ENCODE peak calls at places on chromosome 13, in five cellular contexts. I, T, N, B and A are unnamed samples.

GRCh38 chr13:43730642-43731041 is 56.1 kb downstream of the ENOX1 start:
- DNase-seq in I (no peak), T (no peak), N (no peak), B (no peak), A (peak; percentile 80)

GRCh38 chr13:99041788-99042187 is 63.9 kb upstream of the DOCK9 start:
- DNase-seq in I (no peak), T (no peak), B (no peak), N (peak; percentile 76), A (no peak)

GRCh38 chr13:45601680-45602079 is 13.9 kb downstream of the ERICH6B start:
- DNase-seq in N (no peak), B (no peak), T (no peak), I (no peak), A (no peak)

GRCh38 chr13:39637890-39638289 is 17.6 kb upstream of the COG6 start:
- DNase-seq in B (no peak), T (no peak), N (no peak), I (no peak), A (no peak)

GRCh38 chr13:31236211-31236786 is 36.5 kb downstream of the B3GLCT start:
- DNase-seq in N (no peak), I (no peak), T (peak; percentile 14), B (peak; percentile 52), A (peak; percentile 54)

GRCh38 chr13:101627556-101627943 is 175.1 kb downstream of the ITGBL1 start:
- DNase-seq in B (no peak), I (no peak), N (no peak), T (no peak), A (peak; percentile 18)

GRCh38 chr13:79229761-79230160 is 176.3 kb downstream of the RBM26 start:
- DNase-seq in T (no peak), I (no peak), N (no peak), B (no peak), A (no peak)

GRCh38 chr13:95644611-95645052 is at the start of gene DZIP1:
- DNase-seq in B (peak; percentile 90), I (peak; percentile 52), N (no peak), T (peak; percentile 11), A (peak; percentile 83)

GRCh38 chr13:91181892-91182291 is 165.6 kb upstream of the MIR17HG start:
- DNase-seq in N (no peak), I (no peak), T (no peak), B (no peak), A (no peak)

GRCh38 chr13:52348983-52349780 is 56.8 kb downstream of the THSD1 start:
- DNase-seq in I (peak; percentile 6), N (no peak), B (no peak), T (no peak), A (peak; percentile 85)

GRCh38 chr13:110758195-110758594 is 44.7 kb downstream of the ING1 start:
- DNase-seq in B (no peak), T (no peak), N (no peak), I (no peak), A (peak; percentile 72)

GRCh38 chr13:97275265-97275664 is 53.1 kb downstream of the MBNL2 start:
- DNase-seq in I (no peak), N (no peak), B (no peak), T (no peak), A (peak; percentile 92)

GRCh38 chr13:70170689-70171088 is 62.4 kb upstream of the KLHL1 start:
- DNase-seq in N (no peak), B (no peak), I (no peak), T (no peak), A (no peak)

GRCh38 chr13:106919638-106920037 is 351.7 kb upstream of the ARGLU1 start:
- DNase-seq in B (no peak), I (no peak), T (no peak), N (no peak), A (no peak)

GRCh38 chr13:95833713-95834112 is 156.8 kb downstream of the DNAJC3 start:
- DNase-seq in B (no peak), T (no peak), I (no peak), N (no peak), A (peak; percentile 11)

GRCh38 chr13:42985312-42986175 is 6.5 kb downstream of the EPSTI1 start:
- DNase-seq in I (no peak), T (no peak), N (no peak), B (peak; percentile 53), A (no peak)

GRCh38 chr13:95030948-95031347 is 270.3 kb downstream of the ABCC4 start:
- DNase-seq in N (no peak), T (no peak), B (no peak), I (no peak), A (no peak)

DNA sequence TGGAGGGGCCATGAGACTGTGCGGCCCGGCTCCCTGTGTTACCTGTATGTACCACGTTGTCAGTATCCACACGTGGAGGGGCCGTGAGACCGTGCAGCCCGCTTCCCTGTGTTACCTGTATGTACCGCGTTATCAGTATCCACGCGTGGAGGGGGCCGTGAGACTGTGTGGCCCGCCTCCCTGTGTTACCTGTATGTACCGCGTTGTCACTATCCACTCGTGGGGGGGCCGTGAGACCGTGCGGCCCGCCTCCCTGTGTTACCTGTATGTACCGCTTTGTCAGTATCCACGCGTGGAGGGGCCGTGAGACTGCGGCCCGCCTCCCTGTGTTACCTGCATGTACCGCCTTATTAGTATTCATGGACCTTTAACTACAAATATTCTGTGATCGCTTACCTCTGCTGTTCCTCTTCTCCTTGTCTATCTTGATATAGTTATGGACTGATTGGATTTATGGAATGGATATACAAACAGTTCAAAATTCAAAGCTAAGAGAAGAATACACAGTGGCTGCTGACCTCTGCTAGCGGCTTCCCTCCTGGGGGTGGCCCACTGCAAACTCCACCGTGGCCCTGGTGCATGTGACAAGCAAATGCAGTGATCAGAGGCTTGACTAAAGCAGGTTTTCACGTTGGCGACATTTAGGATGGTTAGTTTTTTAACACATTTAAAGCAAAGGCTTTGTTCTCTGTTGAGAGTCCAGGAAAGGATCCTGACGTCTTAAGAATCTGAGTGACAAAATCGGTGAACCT is 38.7 kb downstream of the ATP11A start:
- DNase-seq in T (no peak), B (no peak), N (no peak), I (no peak), A (no peak)
- TF ChIP-seq RCOR1 in T (no peak), B (no peak), N (no peak), I (no peak), A (no peak)

GRCh38 chr13:103161476-103161875 is 95.3 kb upstream of the SLC10A2 start:
- DNase-seq in B (no peak), T (no peak), N (no peak), I (no peak), A (no peak)
- H3K27ac ChIP-seq in B (no peak overlapping the region), T (no peak overlapping the region), N (no peak overlapping the region), I (no peak overlapping the region), A (no peak overlapping the region)

DNA sequence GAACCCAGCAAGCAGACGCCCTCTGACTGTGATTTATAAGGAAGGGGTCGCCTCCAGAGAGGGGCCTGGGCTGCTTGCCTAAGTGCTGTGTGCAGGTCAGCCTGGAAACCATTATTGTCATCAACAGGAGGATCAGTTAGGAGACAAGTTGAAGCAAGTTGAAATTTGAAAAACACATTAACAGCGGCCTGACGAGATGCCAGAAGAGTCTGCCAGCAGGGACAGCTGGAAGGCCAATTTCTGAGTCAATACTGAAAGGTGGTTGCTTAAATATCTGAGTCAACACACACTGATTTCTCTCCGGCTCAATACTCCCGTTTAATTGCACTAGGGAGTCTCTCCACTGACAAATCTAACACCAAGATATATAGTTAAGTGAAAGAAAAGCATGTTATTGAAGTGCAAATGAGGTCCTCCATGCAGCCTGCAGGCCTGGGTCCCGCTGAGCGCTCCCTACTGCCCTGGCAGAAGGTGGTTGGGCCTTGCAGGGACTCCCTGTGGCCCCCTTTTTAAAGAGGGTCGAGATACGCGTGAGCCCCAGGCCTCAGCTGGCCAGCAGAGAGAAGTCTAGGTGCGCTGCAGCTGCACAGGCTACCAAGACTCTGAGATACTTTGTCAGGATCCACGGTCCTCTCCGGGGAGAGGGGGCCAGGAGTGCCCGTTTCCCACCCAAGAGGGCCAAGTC is 91.1 kb downstream of the RNASEH2B start:
- DNase-seq in I (no peak), B (no peak), N (no peak), T (no peak), A (peak; percentile 42)
- TF ChIP-seq RCOR1 in I (no peak), B (no peak), N (no peak), T (no peak), A (no peak)

DNA sequence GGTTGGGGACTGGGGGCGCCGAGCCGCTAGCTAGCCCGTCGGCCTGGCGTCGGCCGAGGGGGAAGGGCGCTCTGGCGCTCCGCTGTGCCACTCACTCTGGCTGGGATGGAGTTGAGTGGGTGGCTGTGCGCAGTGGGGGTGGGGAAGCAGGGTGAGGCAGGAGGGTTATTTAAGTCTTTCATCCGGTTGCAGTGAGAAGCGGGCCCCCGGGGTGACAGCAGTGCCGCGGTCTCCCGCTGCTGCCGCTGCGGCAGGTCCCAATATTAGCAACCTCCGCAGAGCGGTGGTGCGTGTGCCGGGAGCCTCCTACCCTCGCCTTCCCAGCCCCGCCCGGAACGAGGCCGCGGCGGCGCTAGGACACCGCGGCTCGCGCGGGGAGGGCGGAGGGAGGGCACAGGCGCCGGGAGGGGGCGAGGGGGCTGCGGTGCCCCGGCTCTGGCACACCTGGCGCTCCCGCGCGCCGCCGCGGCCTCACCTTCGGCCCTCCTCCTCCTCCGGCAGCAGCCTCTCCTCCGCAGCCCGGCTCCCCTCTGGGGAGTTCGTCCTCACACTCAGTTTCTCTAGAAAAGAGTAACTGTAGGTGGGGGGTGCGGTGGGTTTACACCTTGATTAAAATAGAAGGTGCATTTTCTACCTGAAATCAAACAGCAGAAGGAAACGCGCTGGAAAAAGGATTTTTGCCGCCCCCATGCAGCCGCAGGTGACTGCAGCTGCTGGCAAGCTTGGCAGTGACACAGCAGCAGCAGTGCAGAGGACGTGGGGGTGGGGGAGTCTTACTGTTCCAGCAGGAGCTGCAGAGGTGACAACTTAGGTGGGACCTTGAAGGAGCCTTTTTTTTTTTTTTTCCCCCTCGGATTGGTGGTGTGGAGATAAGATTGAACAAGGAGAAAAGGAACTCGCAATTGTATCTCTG is 4.5 kb downstream of the FGF9 start:
- DNase-seq in N (no peak), B (peak; percentile 36), T (no peak), I (no peak), A (no peak)
- H3K27ac ChIP-seq in N (no peak overlapping the region), B (no peak overlapping the region), T (no peak overlapping the region), I (no peak overlapping the region), A (no peak overlapping the region)

GRCh38 chr13:28889317-28889716 is 69.2 kb downstream of the MTUS2 start:
- DNase-seq in I (no peak), N (no peak), T (no peak), B (no peak), A (no peak)
- TF ChIP-seq RCOR1 in I (no peak), N (no peak), T (no peak), B (no peak), A (no peak)

GRCh38 chr13:23928985-23929384 is 31.7 kb upstream of the C1QTNF9B start:
- DNase-seq in B (peak; percentile 9), I (peak; percentile 15), N (no peak), T (no peak), A (peak; percentile 90)
- H3K27ac ChIP-seq in B (no peak overlapping the region), I (no peak overlapping the region), N (no peak overlapping the region), T (no peak overlapping the region), A (no peak overlapping the region)

DNA sequence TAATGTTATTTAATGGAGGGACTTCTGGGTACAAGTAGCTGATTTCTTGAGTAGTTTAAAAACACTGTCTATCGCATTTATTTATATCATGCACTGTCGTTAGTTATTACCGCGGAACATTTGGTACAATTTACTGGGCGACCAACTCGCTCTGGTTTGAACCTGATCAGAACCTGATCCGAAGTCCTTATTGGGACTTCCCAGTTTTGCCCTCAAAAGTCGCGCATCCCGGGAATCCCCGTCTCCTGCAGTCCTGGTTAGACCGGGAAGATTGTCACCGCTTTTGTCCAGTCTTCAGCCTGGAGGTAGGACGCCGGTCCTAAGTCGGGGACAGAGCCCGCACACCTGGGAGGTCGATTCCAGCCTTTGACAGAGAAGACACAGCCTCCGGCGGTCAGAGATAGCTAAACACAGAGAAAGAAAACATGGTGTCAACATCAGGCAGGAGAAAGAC is 694 bp downstream of the CLN5 start:
- DNase-seq in B (peak; percentile 29), N (no peak), T (no peak), I (peak; percentile 10), A (peak; percentile 23)
- TF ChIP-seq RCOR1 in B (no peak), N (no peak), T (no peak), I (no peak), A (no peak)